ENCODE peak calls at places on chromosome 6, in nine cellular contexts. S, R, V, Y, J, Z, P, T and A are unnamed samples.

GRCh38 chr6:136753624-136754023 is 38.7 kb downstream of the MAP3K5 start:
- DNase-seq in S (no peak), R (no peak), V (no peak), Y (no peak), J (no peak), Z (no peak), P (peak), T (no peak), A (peak)

GRCh38 chr6:45677381-45677992 is 299.8 kb upstream of the SUPT3H start:
- DNase-seq in S (no peak), R (peak), V (no peak), Y (no peak), J (peak), Z (no peak), P (peak), T (peak), A (peak)

GRCh38 chr6:2999005-2999620 is 581 bp upstream of the NQO2 start:
- DNase-seq in S (no peak), R (no peak), V (no peak), Y (peak), J (peak), Z (peak), P (no peak), T (no peak), A (peak)

GRCh38 chr6:106973018-106973840 is 1.3 kb downstream of the CD24 start:
- DNase-seq in S (no peak), R (no peak), V (peak), Y (no peak), J (peak), Z (no peak), P (no peak), T (peak), A (no peak)

GRCh38 chr6:89997456-89998445 is 103.5 kb downstream of the GJA10 start:
- DNase-seq in S (no peak), R (no peak), V (no peak), Y (peak), J (no peak), Z (no peak), P (no peak), T (no peak), A (no peak)

GRCh38 chr6:110180228-110181008 is at the start of gene CDC40:
- DNase-seq in S (no peak), R (peak), V (peak), Y (no peak), J (peak), Z (peak), P (no peak), T (peak), A (peak)

GRCh38 chr6:33632603-33633039 is 11.5 kb downstream of the ITPR3 start:
- DNase-seq in S (no peak), R (peak), V (no peak), Y (no peak), J (peak), Z (peak), P (peak), T (peak), A (peak)

GRCh38 chr6:166573456-166574216 is 12.8 kb downstream of the RAMACL start:
- DNase-seq in S (no peak), R (no peak), V (peak), Y (no peak), J (no peak), Z (no peak), P (no peak), T (no peak), A (no peak)

GRCh38 chr6:130274007-130274406 is 51.3 kb upstream of the SAMD3 start:
- DNase-seq in S (no peak), R (no peak), V (no peak), Y (no peak), J (no peak), Z (no peak), P (no peak), T (no peak), A (no peak)